ENCODE peak calls at places on chromosomes 5 and 9, in five cellular contexts. Y is RWPE1, K is aorta, M is substantia nigra, Z is right lobe of liver. G is an unnamed sample.

GRCh38 chr5:142426129-142426641 is 101.4 kb upstream of the SPRY4 start:
- DNase-seq in M (peak; percentile 27), Y (no peak), K (no peak), Z (no peak), G (no peak)

GRCh38 chr5:145825751-145826180 is 9.4 kb downstream of the PRELID2 start:
- DNase-seq in K (no peak), M (no peak), Y (peak; percentile 70), Z (no peak), G (no peak)

GRCh38 chr9:114004221-114004716 is 73.8 kb downstream of the AMBP start:
- DNase-seq in Y (no peak), Z (no peak), K (peak; percentile 88), M (peak; percentile 71), G (no peak)

GRCh38 chr9:81535542-81536241 is 153.7 kb downstream of the TLE1 start:
- DNase-seq in Z (no peak), K (no peak), M (no peak), Y (peak; percentile 79), G (peak; percentile 62)

GRCh38 chr9:86601697-86602096 is 247.5 kb upstream of the TUT7 start:
- DNase-seq in Z (no peak), Y (no peak), K (no peak), M (no peak), G (no peak)

GRCh38 chr9:72882117-72882775 is 70.6 kb downstream of the ALDH1A1 start:
- DNase-seq in M (no peak), Z (no peak), Y (no peak), K (peak; percentile 75), G (no peak)

GRCh38 chr5:128681764-128682664 is 144.0 kb upstream of the FBN2 start:
- DNase-seq in Y (peak; percentile 37), M (no peak), Z (no peak), K (no peak), G (no peak)

GRCh38 chr5:132655821-132656773 is 1.9 kb upstream of the IL13 start:
- DNase-seq in Z (no peak), K (no peak), Y (peak; percentile 45), M (peak; percentile 15), G (no peak)

GRCh38 chr5:23268136-23268535 is 239.3 kb upstream of the PRDM9 start:
- DNase-seq in K (no peak), Y (no peak), M (no peak), Z (no peak), G (no peak)

GRCh38 chr5:177320879-177321278 is 9.2 kb upstream of the MXD3 start:
- DNase-seq in Y (no peak), M (peak; percentile 20), Z (peak; percentile 23), K (peak; percentile 76), G (no peak)

GRCh38 chr9:112380102-112380581 is at the start of gene HSDL2:
- DNase-seq in Y (peak; percentile 59), K (peak; percentile 69), M (no peak), Z (no peak), G (no peak)

GRCh38 chr5:158979749-158980521 is 119.8 kb downstream of the EBF1 start:
- DNase-seq in Y (peak; percentile 35), K (peak; percentile 81), M (peak; percentile 70), Z (peak; percentile 68), G (no peak)

GRCh38 chr9:135992486-135993408 is 31.6 kb upstream of the UBAC1 start:
- DNase-seq in M (peak; percentile 52), Y (peak; percentile 59), Z (peak; percentile 87), K (peak; percentile 91), G (no peak)

GRCh38 chr9:108727580-108728056 is 128.2 kb downstream of the ACTL7B start:
- DNase-seq in Y (no peak), M (peak; percentile 76), K (peak; percentile 82), Z (no peak), G (no peak)

GRCh38 chr5:179819296-179820126 is 1.2 kb upstream of the SQSTM1 start:
- DNase-seq in Z (peak; percentile 87), K (peak; percentile 86), M (peak; percentile 84), Y (peak; percentile 60), G (no peak)

GRCh38 chr5:111929892-111930291 is 172.9 kb upstream of the NREP start:
- DNase-seq in K (no peak), M (no peak), Y (peak; percentile 87), Z (no peak), G (peak; percentile 61)

GRCh38 chr5:79829260-79829659 is 139.6 kb downstream of the CMYA5 start:
- DNase-seq in Z (no peak), Y (no peak), M (no peak), K (no peak), G (no peak)

DNA sequence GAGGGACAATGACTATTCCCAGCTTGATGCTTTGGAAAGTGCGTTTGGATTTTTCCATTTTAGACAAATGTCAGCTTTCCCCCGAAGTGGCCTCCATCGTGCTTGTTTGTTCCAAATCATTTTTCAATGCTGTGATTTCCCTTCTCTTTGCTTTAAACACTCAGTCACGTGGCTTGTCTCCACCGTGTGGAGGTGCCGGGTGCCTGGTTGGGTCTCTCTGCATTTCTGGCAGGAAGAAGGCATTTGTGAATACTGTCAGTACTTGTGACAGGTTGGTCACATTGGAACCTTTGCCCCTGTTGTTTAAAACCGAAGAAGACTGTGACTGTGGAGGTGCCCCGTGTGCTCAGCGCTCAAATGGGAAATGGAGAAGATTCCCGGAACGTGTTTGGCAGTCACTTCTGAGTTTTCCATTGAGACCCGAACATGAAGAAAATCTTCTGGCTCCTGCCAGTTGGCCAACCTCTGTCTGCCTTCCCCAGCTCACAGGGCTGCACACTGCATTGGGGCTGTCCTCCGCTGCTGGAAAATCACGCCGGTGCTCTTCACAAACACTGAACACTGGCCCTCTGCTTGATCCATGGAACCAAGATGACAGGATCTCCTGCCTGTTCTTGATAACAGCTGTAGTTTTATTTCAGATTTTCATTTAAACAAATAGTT is 74.6 kb downstream of the LMNB1 start:
- DNase-seq in Z (no peak), Y (no peak), K (no peak), M (peak; percentile 21), G (no peak)
- H3K27ac ChIP-seq in Z (no peak overlapping the region), Y (no peak overlapping the region), K (no peak overlapping the region), M (no peak overlapping the region), G (no peak overlapping the region)

GRCh38 chr9:120625222-120625621 is 45.3 kb upstream of the CDK5RAP2 start:
- DNase-seq in Y (no peak), K (no peak), Z (no peak), M (no peak), G (no peak)

GRCh38 chr9:120627073-120627472 is 47.1 kb upstream of the CDK5RAP2 start:
- DNase-seq in K (no peak), Z (no peak), Y (no peak), M (no peak), G (no peak)

GRCh38 chr9:120622790-120623189 is 42.8 kb upstream of the CDK5RAP2 start:
- DNase-seq in K (no peak), Y (no peak), Z (no peak), M (no peak), G (no peak)

GRCh38 chr9:120626512-120626911 is 46.5 kb upstream of the CDK5RAP2 start:
- DNase-seq in M (no peak), K (no peak), Z (no peak), Y (no peak), G (no peak)

GRCh38 chr9:120628207-120628924 is 48.4 kb upstream of the CDK5RAP2 start:
- DNase-seq in K (no peak), M (no peak), Z (no peak), Y (no peak), G (no peak)
- H3K27ac ChIP-seq in K (no peak overlapping the region), M (peak overlapping the region; percentile 75), Z (peak overlapping the region; percentile 36), Y (no peak overlapping the region), G (peak overlapping the region; percentile 33)

GRCh38 chr5:11815916-11816315 is 88.3 kb downstream of the CTNND2 start:
- DNase-seq in Z (no peak), M (no peak), Y (no peak), K (no peak), G (no peak)

GRCh38 chr5:11815481-11815880 is 88.8 kb downstream of the CTNND2 start:
- DNase-seq in Y (no peak), K (no peak), M (no peak), Z (no peak), G (no peak)

GRCh38 chr5:11809407-11809806 is 94.8 kb downstream of the CTNND2 start:
- DNase-seq in M (no peak), K (no peak), Z (no peak), Y (no peak), G (no peak)

DNA sequence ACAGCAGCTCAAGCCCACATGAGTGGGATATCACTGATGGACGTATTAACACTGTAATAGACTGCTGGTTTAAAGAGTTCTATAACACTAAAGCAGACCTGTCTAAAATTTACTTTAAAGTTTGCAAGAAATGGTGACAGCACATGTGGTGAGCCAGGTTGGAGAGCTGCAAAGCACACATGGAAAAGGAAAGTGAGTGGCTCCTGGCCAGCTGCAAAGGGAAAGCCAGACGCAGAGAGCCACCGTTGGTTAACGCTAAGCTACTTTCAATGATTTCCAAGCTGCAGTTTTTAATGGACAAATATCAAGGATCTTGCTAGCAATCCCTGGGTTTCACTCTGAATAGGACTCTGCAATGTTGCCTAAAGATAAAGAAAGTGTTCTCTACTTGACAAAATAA is 89.9 kb downstream of the CTNND2 start:
- DNase-seq in Y (no peak), Z (no peak), K (no peak), M (no peak), G (no peak)
- H3K27ac ChIP-seq in Y (no peak overlapping the region), Z (no peak overlapping the region), K (no peak overlapping the region), M (no peak overlapping the region), G (no peak overlapping the region)

GRCh38 chr5:71923755-71924154 is 183.5 kb upstream of the MAP1B start:
- DNase-seq in Y (no peak), Z (no peak), K (no peak), M (no peak), G (no peak)
- H3K27ac ChIP-seq in Y (no peak overlapping the region), Z (no peak overlapping the region), K (peak overlapping the region; percentile 78), M (no peak overlapping the region), G (peak overlapping the region; percentile 78)

GRCh38 chr9:124818431-124819281 is 34.6 kb upstream of the WDR38 start:
- DNase-seq in Z (peak; percentile 51), M (no peak), K (peak; percentile 33), Y (peak; percentile 82), G (peak; percentile 88)
- H3K27ac ChIP-seq in Z (no peak overlapping the region), M (no peak overlapping the region), K (no peak overlapping the region), Y (peak overlapping the region; percentile 99), G (peak overlapping the region; percentile 91)